ENCODE peak calls at places on chromosome 6, in nine cellular contexts. N, R, Y, L, S, J, W, G and A are unnamed samples.

GRCh38 chr6:95228636-95229035 is 348.7 kb upstream of the MANEA start:
- DNase-seq in Y (no peak), L (no peak), W (no peak), S (no peak), R (no peak), J (no peak), N (no peak), G (no peak), A (no peak)

GRCh38 chr6:29722773-29723665 is at the start of gene HLA-F:
- DNase-seq in N (peak), S (peak), L (peak), G (peak), J (peak), Y (no peak), R (peak), W (peak), A (peak)

GRCh38 chr6:156752666-156753301 is 24.4 kb upstream of the ARID1B start:
- DNase-seq in G (no peak), Y (no peak), R (no peak), J (no peak), W (peak), N (no peak), S (peak), L (no peak), A (no peak)

GRCh38 chr6:163663575-163663974 is 249.1 kb downstream of the QKI start:
- DNase-seq in N (no peak), R (no peak), Y (no peak), G (no peak), J (no peak), S (no peak), W (no peak), L (no peak), A (no peak)

GRCh38 chr6:44036196-44036595 is 91.1 kb downstream of the MRPL14 start:
- DNase-seq in L (no peak), R (no peak), G (no peak), N (peak), W (no peak), Y (no peak), S (no peak), J (peak), A (no peak)

GRCh38 chr6:94349227-94349626 is 929.9 kb upstream of the EPHA7 start:
- DNase-seq in S (no peak), G (peak), R (no peak), L (no peak), N (peak), J (no peak), W (no peak), Y (no peak), A (no peak)

GRCh38 chr6:96520039-96520850 is 1.4 kb upstream of the UFL1 start:
- DNase-seq in G (peak), L (no peak), S (no peak), W (no peak), Y (no peak), J (peak), N (peak), R (peak), A (peak)

GRCh38 chr6:72042088-72042487 is 155.7 kb downstream of the RIMS1 start:
- DNase-seq in L (no peak), Y (no peak), R (no peak), G (peak), N (peak), S (no peak), W (no peak), J (no peak), A (no peak)

GRCh38 chr6:69918766-69919165 is 52.4 kb downstream of the COL19A1 start:
- DNase-seq in G (no peak), S (no peak), N (no peak), W (no peak), R (peak), Y (no peak), J (no peak), L (no peak), A (no peak)

GRCh38 chr6:69917834-69918233 is 51.5 kb downstream of the COL19A1 start:
- DNase-seq in L (no peak), Y (no peak), R (peak), J (peak), N (peak), G (peak), S (no peak), W (no peak), A (peak)

GRCh38 chr6:69913361-69913760 is 47.0 kb downstream of the COL19A1 start:
- DNase-seq in S (no peak), N (no peak), J (no peak), W (no peak), Y (no peak), G (no peak), R (no peak), L (no peak), A (no peak)

GRCh38 chr6:69915346-69915745 is 49.0 kb downstream of the COL19A1 start:
- DNase-seq in Y (no peak), W (no peak), N (no peak), L (no peak), G (no peak), S (no peak), J (peak), R (no peak), A (no peak)

GRCh38 chr6:69914015-69914485 is 47.7 kb downstream of the COL19A1 start:
- DNase-seq in J (no peak), Y (no peak), L (no peak), S (no peak), R (peak), W (no peak), N (peak), G (no peak), A (no peak)
- TF ChIP-seq CTCF in J (no peak), Y (no peak), L (no peak), S (no peak), R (peak), W (no peak), N (no peak), G (peak), A (peak)

DNA sequence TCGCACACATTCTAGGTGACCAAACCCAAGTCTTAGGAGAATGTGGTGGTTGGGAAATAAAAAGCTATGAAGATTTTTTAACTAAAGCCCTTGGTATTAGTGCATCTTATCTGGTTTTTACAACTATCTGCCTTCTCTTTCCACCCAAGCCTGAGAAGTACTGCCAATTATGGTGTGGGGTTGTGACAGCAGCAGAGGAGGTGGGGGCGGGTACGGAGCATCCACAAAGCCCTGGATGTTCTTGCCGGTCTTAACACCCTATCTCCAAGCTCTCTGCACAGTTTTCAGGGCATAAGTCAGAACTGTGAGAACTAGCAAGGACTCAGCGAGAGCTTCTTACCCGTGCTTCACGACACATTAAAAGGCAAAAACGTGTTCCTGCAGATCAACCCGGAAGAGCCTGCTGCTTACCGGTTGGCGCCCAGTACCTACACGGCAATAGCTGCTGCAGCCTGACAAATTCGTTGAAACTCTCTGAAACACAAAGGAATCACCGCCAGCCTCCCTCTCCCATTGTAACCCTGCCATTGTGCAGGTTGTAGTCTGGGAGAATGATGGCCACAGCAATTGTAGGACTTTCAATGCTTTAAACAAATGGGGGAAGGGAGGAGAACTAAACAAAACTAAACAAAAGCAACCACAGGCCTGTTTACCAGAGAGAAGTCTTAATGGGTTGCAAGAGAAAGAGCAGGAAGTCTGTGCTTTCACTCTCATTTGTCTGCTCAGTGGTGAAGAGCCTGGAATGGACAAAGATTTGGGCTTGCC is 461.1 kb upstream of the JARID2 start:
- DNase-seq in W (no peak), S (no peak), Y (no peak), G (no peak), L (no peak), R (no peak), N (peak), J (no peak), A (no peak)
- H3K4me3 ChIP-seq in W (no peak), S (no peak), Y (no peak), G (no peak), L (no peak), R (no peak), N (no peak), J (no peak), A (no peak)

GRCh38 chr6:168746643-168747042 is 305.7 kb downstream of the SMOC2 start:
- DNase-seq in L (no peak), N (no peak), R (no peak), Y (no peak), S (no peak), J (no peak), G (no peak), W (no peak), A (no peak)
- TF ChIP-seq CTCF in L (no peak), N (no peak), R (no peak), Y (no peak), S (no peak), J (no peak), G (no peak), W (no peak), A (no peak)

GRCh38 chr6:3848925-3849605 is at the start of gene FAM50B:
- DNase-seq in W (peak), N (peak), Y (peak), G (peak), R (peak), S (peak), J (peak), L (peak), A (peak)
- H3K4me3 ChIP-seq in W (no peak), N (peak), Y (peak), G (peak), R (peak), S (peak), J (peak), L (peak), A (peak)